ENCODE peak calls at places on chromosomes 12 and 14, in seven cellular contexts. F, I, O, Y, D, X and B are unnamed samples.

GRCh38 chr14:25237845-25238244 is 187.9 kb upstream of the STXBP6 start:
- DNase-seq in F (no peak), I (peak; percentile 11), O (peak; percentile 65), Y (no peak), D (no peak), X (peak; percentile 67), B (no peak)

GRCh38 chr14:73743431-73743931 is 29.3 kb upstream of the PNMA1 start:
- DNase-seq in F (no peak), I (peak; percentile 61), O (no peak), Y (no peak), D (peak; percentile 45), X (no peak), B (no peak)

GRCh38 chr12:64612843-64613242 is 2.5 kb downstream of the RASSF3 start:
- DNase-seq in F (no peak), I (no peak), O (no peak), Y (no peak), D (no peak), X (no peak), B (no peak)

GRCh38 chr12:128069359-128069997 is 197.5 kb upstream of the TMEM132C start:
- DNase-seq in F (no peak), I (no peak), O (peak; percentile 74), Y (peak; percentile 54), D (no peak), X (peak; percentile 79), B (peak; percentile 20)

GRCh38 chr14:58977366-58977765 is 211.1 kb upstream of the DAAM1 start:
- DNase-seq in F (no peak), I (no peak), O (no peak), Y (no peak), D (no peak), X (peak; percentile 31), B (no peak)

GRCh38 chr14:75147423-75148071 is 20.7 kb upstream of the NEK9 start:
- DNase-seq in F (no peak), I (peak; percentile 81), O (peak; percentile 72), Y (peak; percentile 82), D (no peak), X (peak; percentile 92), B (peak; percentile 99)

GRCh38 chr14:71166434-71166833 is 259.2 kb downstream of the PCNX1 start:
- DNase-seq in F (peak; percentile 35), I (no peak), O (peak; percentile 57), Y (peak; percentile 69), D (no peak), X (peak; percentile 88), B (peak; percentile 60)

GRCh38 chr12:66409195-66409871 is 107.0 kb downstream of the HELB start:
- DNase-seq in F (no peak), I (no peak), O (peak; percentile 68), Y (peak; percentile 21), D (peak; percentile 20), X (peak; percentile 73), B (no peak)

GRCh38 chr12:105279460-105280056 is 43.6 kb upstream of the APPL2 start:
- DNase-seq in F (no peak), I (peak; percentile 15), O (peak; percentile 58), Y (peak; percentile 32), D (peak; percentile 16), X (peak; percentile 70), B (no peak)

GRCh38 chr14:22190411-22191191 is 398.4 kb downstream of the DAD1 start:
- DNase-seq in F (peak; percentile 88), I (no peak), O (no peak), Y (no peak), D (no peak), X (no peak), B (no peak)

GRCh38 chr12:57127101-57127709 is 1.1 kb upstream of the LRP1 start:
- DNase-seq in F (no peak), I (peak; percentile 71), O (peak; percentile 88), Y (peak; percentile 85), D (peak; percentile 16), X (peak; percentile 70), B (no peak)

GRCh38 chr14:95314609-95315008 is 5.1 kb downstream of the CLMN start:
- DNase-seq in F (no peak), I (peak; percentile 59), O (no peak), Y (peak; percentile 44), D (no peak), X (peak; percentile 62), B (peak; percentile 22)

GRCh38 chr12:67742461-67742860 is 93.9 kb downstream of the DYRK2 start:
- DNase-seq in F (no peak), I (no peak), O (no peak), Y (no peak), D (no peak), X (peak; percentile 54), B (no peak)

GRCh38 chr12:40107803-40108620 is 2.1 kb upstream of the SLC2A13 start:
- DNase-seq in F (no peak), I (no peak), O (no peak), Y (no peak), D (no peak), X (no peak), B (no peak)

GRCh38 chr12:114744285-114744684 is 60.3 kb upstream of the TBX3 start:
- DNase-seq in F (no peak), I (no peak), O (no peak), Y (no peak), D (no peak), X (no peak), B (no peak)

GRCh38 chr14:72742682-72743195 is 151.2 kb downstream of the DPF3 start:
- DNase-seq in F (no peak), I (no peak), O (no peak), Y (no peak), D (no peak), X (no peak), B (no peak)

GRCh38 chr14:63642229-63642611 is 549 bp upstream of the WDR89 start:
- DNase-seq in F (peak; percentile 80), I (peak; percentile 72), O (peak; percentile 93), Y (peak; percentile 89), D (peak; percentile 82), X (peak; percentile 98), B (peak; percentile 87)

GRCh38 chr12:49190317-49190716 is 1.4 kb upstream of the TUBA1A start:
- DNase-seq in F (no peak), I (no peak), O (peak; percentile 68), Y (no peak), D (no peak), X (no peak), B (no peak)

DNA sequence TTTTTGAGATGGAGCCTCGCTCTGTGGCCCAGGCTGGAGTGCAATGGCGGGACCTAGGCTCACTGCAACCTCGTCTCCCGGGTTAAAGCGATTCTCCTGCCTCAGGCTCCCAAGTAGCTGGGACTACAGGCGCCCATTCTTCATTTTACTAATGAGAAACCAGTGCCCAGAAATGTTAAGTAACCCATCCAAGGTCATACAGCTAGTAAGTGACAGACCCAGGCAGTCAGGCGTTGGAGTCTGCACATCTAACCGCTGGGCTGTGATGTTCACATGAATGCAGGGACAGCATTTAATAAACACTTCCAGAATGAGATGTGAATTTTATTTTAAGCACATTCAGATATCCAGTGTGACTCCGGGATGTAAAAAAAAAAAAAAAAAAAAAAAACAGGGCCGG is 1.3 kb upstream of the TRIP11 start:
- DNase-seq in F (no peak), I (no peak), O (no peak), Y (no peak), D (no peak), X (no peak), B (no peak)
- H3K4me3 ChIP-seq in F (no peak overlapping the region), I (no peak overlapping the region), O (peak overlapping the region; percentile 88), Y (no peak overlapping the region), D (no peak overlapping the region), X (peak overlapping the region; percentile 95), B (peak overlapping the region; percentile 90)

DNA sequence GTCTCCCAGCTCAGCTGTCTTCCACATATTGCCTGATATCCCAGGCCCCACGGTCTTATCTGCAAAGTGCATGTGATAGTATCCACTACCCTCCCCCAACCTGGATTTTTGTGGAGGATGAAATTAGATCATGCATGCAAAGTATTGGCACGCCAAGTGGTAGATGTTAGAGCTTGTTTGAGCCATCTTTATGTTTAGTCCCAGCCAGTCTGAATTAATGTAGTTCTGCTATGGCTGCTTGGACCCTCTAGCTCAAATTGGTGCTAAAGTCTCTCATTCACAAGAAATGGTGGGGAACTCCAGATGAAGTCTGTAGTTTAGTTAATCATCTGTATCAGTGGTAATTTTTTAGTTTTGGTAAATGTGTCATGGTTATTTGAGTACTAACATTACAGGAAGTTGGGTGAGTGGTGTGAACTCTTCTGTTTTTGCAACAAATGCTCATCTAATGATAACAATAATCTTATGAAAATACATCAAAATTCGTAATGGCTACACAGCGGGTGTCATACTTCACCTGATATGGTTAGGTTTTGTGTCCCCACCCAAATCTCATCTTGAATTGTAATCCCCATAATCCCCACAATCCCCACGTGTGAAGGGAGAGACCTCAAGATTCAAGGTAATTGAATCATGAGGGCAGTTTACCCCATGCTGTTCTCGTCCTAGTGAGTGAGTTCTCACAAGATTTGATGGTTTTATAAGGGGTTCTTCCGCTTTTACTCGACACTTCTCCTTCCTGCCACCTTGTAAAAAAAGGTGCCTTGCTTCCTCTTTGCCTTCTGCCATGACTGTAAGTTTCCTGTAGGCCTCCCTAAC is 209.2 kb upstream of the FOXN3 start:
- DNase-seq in F (no peak), I (no peak), O (no peak), Y (no peak), D (no peak), X (no peak), B (no peak)
- H3K4me3 ChIP-seq in F (no peak overlapping the region), I (no peak overlapping the region), O (no peak overlapping the region), Y (no peak overlapping the region), D (no peak overlapping the region), X (no peak overlapping the region), B (no peak overlapping the region)

DNA sequence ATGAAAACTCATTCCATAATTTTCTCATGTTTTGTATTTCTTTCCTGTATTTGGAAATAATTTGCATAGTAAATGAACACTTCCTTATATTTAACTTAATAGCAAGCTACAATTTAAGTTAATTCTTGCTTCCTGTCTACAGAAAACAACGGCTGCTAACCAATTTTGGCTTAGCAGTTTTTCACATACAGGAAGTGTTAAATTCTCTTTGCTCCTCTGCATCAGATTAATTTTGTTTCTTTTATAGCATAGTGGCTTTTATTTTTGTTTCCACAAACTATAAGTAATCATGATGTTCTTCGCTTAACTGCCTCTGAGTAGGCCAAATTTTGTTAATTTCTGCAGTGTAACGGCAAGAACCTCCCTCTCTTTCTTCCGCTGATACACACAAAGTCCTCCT is 182.9 kb downstream of the ALX1 start:
- DNase-seq in F (no peak), I (no peak), O (no peak), Y (no peak), D (no peak), X (no peak), B (no peak)
- H3K4me3 ChIP-seq in F (no peak overlapping the region), I (no peak overlapping the region), O (no peak overlapping the region), Y (no peak overlapping the region), D (no peak overlapping the region), X (no peak overlapping the region), B (no peak overlapping the region)

DNA sequence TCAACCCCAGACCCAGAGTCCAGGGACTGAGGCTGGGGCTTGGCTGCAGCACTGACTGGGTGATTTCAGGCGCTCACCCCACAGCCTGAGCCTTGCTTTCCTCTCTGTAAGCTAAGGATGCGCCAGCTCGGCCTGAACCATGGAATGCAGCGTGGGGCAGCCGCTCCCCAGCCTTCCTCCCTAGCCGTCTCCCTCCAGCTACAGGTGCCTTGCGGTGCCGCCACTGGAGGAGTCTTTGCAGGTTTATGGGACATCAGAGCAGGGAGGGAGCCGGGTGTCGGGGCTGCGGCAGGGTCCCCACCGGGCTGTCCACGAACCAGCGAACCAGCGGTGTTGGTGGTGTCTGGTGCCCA is 19.4 kb downstream of the PPP2R5C start:
- DNase-seq in F (no peak), I (no peak), O (peak; percentile 57), Y (no peak), D (no peak), X (no peak), B (no peak)
- H3K4me3 ChIP-seq in F (peak overlapping the region; percentile 24), I (peak overlapping the region; percentile 55), O (peak overlapping the region; percentile 71), Y (peak overlapping the region; percentile 56), D (peak overlapping the region; percentile 73), X (peak overlapping the region; percentile 76), B (peak overlapping the region; percentile 29)